ENCODE peak calls at places on chromosomes 3 and 15, in six cellular contexts. A is NCI-H510A treated with DMSO at 0.1 percent for 48 hours, D is NCI-H345, L is brain microvascular endothelial cell, H is posterior cingulate gyrus, F is cardiac muscle cell. Z is an unnamed sample.

GRCh38 chr3:2354702-2355101 is 256.0 kb downstream of the CNTN4 start:
- DNase-seq in A (peak; percentile 23), D (no peak), L (no peak), H (no peak), F (peak; percentile 54), Z (peak; percentile 69)

GRCh38 chr3:171092467-171092911 is 66.0 kb upstream of the SLC2A2 start:
- DNase-seq in A (no peak), D (no peak), L (no peak), H (no peak), F (no peak), Z (no peak)

GRCh38 chr15:83747050-83747717 is 93.3 kb downstream of the ADAMTSL3 start:
- DNase-seq in A (no peak), D (no peak), L (peak; percentile 40), H (no peak), F (no peak), Z (no peak)

GRCh38 chr3:116443096-116443793 is 2.0 kb downstream of the LSAMP start:
- DNase-seq in A (no peak), D (no peak), L (no peak), H (no peak), F (no peak), Z (no peak)

GRCh38 chr3:183968846-183969245 is 48.8 kb downstream of the ABCC5 start:
- DNase-seq in A (no peak), D (no peak), L (no peak), H (no peak), F (no peak), Z (no peak)

GRCh38 chr3:141877911-141878310 is 1.5 kb downstream of the ATP1B3 start:
- DNase-seq in A (no peak), D (no peak), L (no peak), H (no peak), F (no peak), Z (no peak)

GRCh38 chr3:100613721-100614390 is 4.5 kb downstream of the ADGRG7 start:
- DNase-seq in A (no peak), D (no peak), L (no peak), H (no peak), F (no peak), Z (no peak)

GRCh38 chr15:31338879-31339557 is 12.4 kb downstream of the KLF13 start:
- DNase-seq in A (no peak), D (peak; percentile 69), L (peak; percentile 88), H (no peak), F (peak; percentile 34), Z (peak; percentile 77)

GRCh38 chr3:188259611-188260010 is 105.7 kb downstream of the LPP start:
- DNase-seq in A (no peak), D (no peak), L (no peak), H (no peak), F (no peak), Z (no peak)

GRCh38 chr15:76330281-76330680 is 6.3 kb upstream of the ISL2 start:
- DNase-seq in A (peak; percentile 32), D (no peak), L (no peak), H (no peak), F (peak; percentile 63), Z (no peak)

GRCh38 chr3:86723433-86723832 is 267.5 kb downstream of the VGLL3 start:
- DNase-seq in A (no peak), D (no peak), L (no peak), H (no peak), F (no peak), Z (no peak)

GRCh38 chr3:118972974-118973373 is 61.7 kb downstream of the IGSF11 start:
- DNase-seq in A (no peak), D (no peak), L (no peak), H (peak; percentile 69), F (no peak), Z (no peak)

Z was measured in T1000.